ENCODE peak calls at places on chromosomes 16 and 17, in four cellular contexts. C is RWPE1, Q is cardiac fibroblast, L is GM12865. K is an unnamed sample.

GRCh38 chr17:55811536-55811935 is 60.7 kb downstream of the PCTP start:
- DNase-seq in C (no peak), Q (peak), L (no peak), K (no peak)

GRCh38 chr17:79938696-79939435 is 96.8 kb downstream of the TBC1D16 start:
- DNase-seq in C (no peak), Q (no peak), L (no peak), K (no peak)

GRCh38 chr16:49544828-49545227 is 171.2 kb downstream of the C16orf78 start:
- DNase-seq in C (no peak), Q (no peak), L (no peak), K (no peak)

GRCh38 chr16:85423186-85423550 is 190.0 kb upstream of the GSE1 start:
- DNase-seq in C (no peak), Q (no peak), L (no peak), K (no peak)

GRCh38 chr16:11306997-11307638 is 26.0 kb upstream of the PRM1 start:
- DNase-seq in C (no peak), Q (no peak), L (peak), K (no peak)

GRCh38 chr17:64641499-64641898 is 20.6 kb downstream of the SMURF2 start:
- DNase-seq in C (no peak), Q (peak), L (no peak), K (no peak)

GRCh38 chr17:77793146-77793887 is 165.2 kb upstream of the TNRC6C start:
- DNase-seq in C (no peak), Q (no peak), L (no peak), K (no peak)

GRCh38 chr17:13154403-13154802 is 136.6 kb upstream of the ELAC2 start:
- DNase-seq in C (no peak), Q (no peak), L (no peak), K (no peak)

GRCh38 chr16:49663081-49664057 is 192.5 kb downstream of the ZNF423 start:
- DNase-seq in C (no peak), Q (no peak), L (no peak), K (no peak)

GRCh38 chr17:2373179-2373578 is 27.7 kb downstream of the MNT start:
- DNase-seq in C (no peak), Q (no peak), L (no peak), K (no peak)

GRCh38 chr17:7889166-7889584 is 586 bp downstream of the CHD3 start:
- DNase-seq in C (peak), Q (peak), L (peak), K (no peak)

GRCh38 chr17:68592667-68593330 is 8.4 kb downstream of the FAM20A start:
- DNase-seq in C (no peak), Q (no peak), L (no peak), K (no peak)

GRCh38 chr16:19517424-19518089 is 4.3 kb downstream of the GDE1 start:
- DNase-seq in C (peak), Q (peak), L (no peak), K (no peak)

GRCh38 chr16:55242667-55243066 is 81.3 kb upstream of the IRX6 start:
- DNase-seq in C (no peak), Q (no peak), L (no peak), K (no peak)
- TF ChIP-seq CTCF in C (no peak), Q (no peak), L (no peak), K (no peak)

GRCh38 chr17:28381141-28381825 is 9.8 kb downstream of the SARM1 start:
- DNase-seq in C (no peak), Q (no peak), L (no peak), K (peak)
- TF ChIP-seq CTCF in C (no peak), Q (no peak), L (no peak), K (no peak)

GRCh38 chr16:57013902-57014301 is 24.5 kb downstream of the NLRC5 start:
- DNase-seq in C (no peak), Q (no peak), L (peak), K (no peak)

GRCh38 chr16:57009641-57010170 is 20.3 kb downstream of the NLRC5 start:
- DNase-seq in C (no peak), Q (no peak), L (no peak), K (no peak)

GRCh38 chr16:57013268-57013667 is 23.9 kb downstream of the NLRC5 start:
- DNase-seq in C (no peak), Q (peak), L (no peak), K (no peak)

GRCh38 chr16:57008440-57008839 is 19.1 kb downstream of the NLRC5 start:
- DNase-seq in C (no peak), Q (no peak), L (no peak), K (no peak)

DNA sequence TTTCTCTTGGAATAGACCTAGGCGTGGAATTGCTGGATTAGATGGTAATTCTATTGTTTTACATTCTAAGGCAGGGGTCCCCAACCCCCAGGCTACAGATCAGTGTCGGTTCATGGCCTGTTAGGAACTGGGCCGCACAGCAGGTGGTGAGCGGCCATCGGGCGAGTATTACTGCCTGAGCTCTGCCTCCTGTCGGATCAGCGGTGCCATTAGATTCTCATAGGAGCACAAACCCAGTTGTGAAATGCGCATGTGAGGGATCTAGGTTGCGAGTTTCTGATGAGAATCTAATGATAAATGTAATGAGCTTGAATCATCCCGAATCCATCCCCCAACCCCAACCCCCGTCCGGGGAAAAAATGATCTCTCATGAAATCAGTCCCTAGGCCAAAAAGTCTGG is 23.0 kb downstream of the NLRC5 start:
- DNase-seq in C (no peak), Q (no peak), L (no peak), K (no peak)
- TF ChIP-seq CTCF in C (no peak), Q (no peak), L (no peak), K (no peak)

GRCh38 chr16:27518226-27518625 is 31.5 kb downstream of the GTF3C1 start:
- DNase-seq in C (no peak), Q (no peak), L (no peak), K (no peak)

GRCh38 chr16:27512061-27512460 is 37.7 kb downstream of the GTF3C1 start:
- DNase-seq in C (no peak), Q (no peak), L (no peak), K (no peak)

GRCh38 chr16:27516360-27516759 is 33.4 kb downstream of the GTF3C1 start:
- DNase-seq in C (no peak), Q (no peak), L (no peak), K (no peak)

GRCh38 chr16:27514806-27515205 is 34.9 kb downstream of the GTF3C1 start:
- DNase-seq in C (no peak), Q (no peak), L (no peak), K (no peak)

DNA sequence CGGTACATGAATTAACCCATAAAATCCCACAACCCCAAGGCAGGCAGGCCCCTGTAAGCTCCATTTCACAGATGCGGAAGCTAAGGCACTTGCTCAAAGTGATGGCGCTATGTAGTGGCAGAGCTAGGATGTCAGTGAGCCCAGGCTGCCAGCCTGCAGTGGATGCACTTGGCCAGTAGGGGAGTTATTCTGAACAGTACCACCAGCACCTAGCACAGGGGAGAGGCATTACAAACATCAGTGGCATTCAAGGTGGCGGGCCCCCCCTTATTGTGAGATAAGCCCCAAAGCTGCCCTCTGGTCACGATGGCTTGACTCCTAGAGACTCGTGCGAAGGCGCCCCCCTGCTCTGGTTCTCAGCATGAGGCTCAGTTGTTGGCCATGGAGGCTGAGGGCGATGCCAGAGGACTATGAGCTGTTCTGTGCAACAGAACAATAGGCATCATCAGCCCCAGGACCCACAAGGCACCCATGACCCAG is 33.8 kb downstream of the GTF3C1 start:
- DNase-seq in C (peak), Q (peak), L (peak), K (peak)
- TF ChIP-seq CTCF in C (peak), Q (peak), L (peak), K (peak)

DNA sequence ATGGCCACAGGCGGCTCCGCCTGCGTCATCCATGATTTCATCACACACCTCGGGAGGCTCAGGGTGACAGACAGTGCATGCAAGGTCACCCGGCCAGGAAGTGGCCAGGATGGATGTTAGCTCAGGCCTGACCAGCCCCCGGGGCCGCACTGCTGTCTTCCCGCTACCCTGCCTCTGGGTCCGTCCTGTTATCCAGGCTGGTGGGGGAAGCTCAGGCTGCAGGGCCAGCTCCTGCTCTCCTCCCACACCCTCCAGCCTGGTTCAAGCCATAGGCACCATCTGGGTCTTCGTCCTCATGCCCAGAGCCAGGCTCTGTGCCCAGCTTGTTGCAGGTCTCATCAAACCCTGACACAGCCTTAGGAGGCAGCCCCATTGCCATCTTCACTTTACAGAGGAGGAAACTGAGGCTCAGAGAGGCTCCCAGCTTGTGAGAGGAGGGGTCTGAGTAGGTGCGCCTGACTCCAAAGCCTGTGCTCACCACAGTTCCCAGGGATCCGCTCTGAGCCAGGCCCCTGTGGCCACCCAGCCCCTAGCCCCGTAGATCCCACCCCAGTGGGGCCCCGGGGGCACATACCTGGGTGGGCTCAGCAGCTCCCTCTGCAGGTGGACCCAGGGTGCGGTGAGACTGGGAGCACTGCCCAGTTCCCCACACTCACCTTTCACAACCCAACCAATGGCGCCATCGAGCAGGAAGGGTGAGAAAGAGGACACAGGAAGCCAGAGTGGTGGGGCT is 414 bp upstream of the ADGRG3 start:
- DNase-seq in C (no peak), Q (peak), L (no peak), K (no peak)
- TF ChIP-seq CTCF in C (no peak), Q (peak), L (peak), K (no peak)

DNA sequence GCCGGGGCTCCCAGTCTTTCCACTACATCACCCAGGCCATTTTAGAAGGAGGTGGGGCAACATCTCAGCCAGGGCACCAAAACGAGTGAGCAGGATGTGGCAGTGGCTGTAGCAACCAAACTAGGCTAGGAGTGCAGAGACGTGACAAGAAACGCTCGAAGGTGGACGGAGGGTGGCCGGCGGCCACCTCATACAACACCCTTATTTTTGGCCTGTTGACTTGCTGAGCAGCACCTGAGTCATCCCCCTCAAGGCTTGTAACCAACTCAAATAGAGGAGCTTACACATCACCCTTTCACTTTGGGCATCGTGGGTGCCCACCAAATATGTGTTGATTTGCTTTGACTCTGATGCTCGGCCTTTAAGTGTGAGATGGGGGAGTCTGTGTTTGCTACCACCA is 23.7 kb upstream of the SOX9 start:
- DNase-seq in C (peak), Q (no peak), L (no peak), K (no peak)
- TF ChIP-seq CTCF in C (no peak), Q (no peak), L (no peak), K (no peak)

GRCh38 chr17:17784599-17785264 is 52.1 kb downstream of the SREBF1 start:
- DNase-seq in C (no peak), Q (no peak), L (peak), K (no peak)
- TF ChIP-seq CTCF in C (no peak), Q (no peak), L (no peak), K (no peak)

GRCh38 chr16:59116744-59117143 is 382.6 kb upstream of the GOT2 start:
- DNase-seq in C (no peak), Q (no peak), L (no peak), K (no peak)
- TF ChIP-seq CTCF in C (no peak), Q (no peak), L (no peak), K (no peak)

K was measured in GM10248.